ENCODE peak calls at places on chromosomes 7 and 10, in eight cellular contexts. One of them, this sample, is unnamed.

GRCh38 chr7:19677201-19677600 is 31.6 kb downstream of the POLR1F start:
- DNase-seq in colonic mucosa: no peak
- DNase-seq in GM12865: no peak
- DNase-seq in ELF-1: no peak
- DNase-seq in SJSA1: no peak
- DNase-seq in activated naive CD8-positive, alpha-beta T cell treated with anti-CD3 and anti-CD28 coated beads, Interleukin-2, amount 50 U/mL, for 24 hours: no peak
- DNase-seq in GM03348: peak
- DNase-seq in germinal center: no peak
- DNase-seq in this sample: no peak

GRCh38 chr10:113735913-113736312 is 15.6 kb upstream of the PLEKHS1 start:
- DNase-seq in colonic mucosa: no peak
- DNase-seq in GM12865: peak
- DNase-seq in ELF-1: peak
- DNase-seq in SJSA1: peak
- DNase-seq in activated naive CD8-positive, alpha-beta T cell treated with anti-CD3 and anti-CD28 coated beads, Interleukin-2, amount 50 U/mL, for 24 hours: no peak
- DNase-seq in GM03348: no peak
- DNase-seq in germinal center: no peak
- DNase-seq in this sample: no peak

GRCh38 chr10:60937784-60938654 is 6.0 kb downstream of the RHOBTB1 start:
- DNase-seq in colonic mucosa: no peak
- DNase-seq in GM12865: no peak
- DNase-seq in ELF-1: no peak
- DNase-seq in SJSA1: no peak
- DNase-seq in activated naive CD8-positive, alpha-beta T cell treated with anti-CD3 and anti-CD28 coated beads, Interleukin-2, amount 50 U/mL, for 24 hours: no peak
- DNase-seq in GM03348: peak
- DNase-seq in germinal center: no peak
- DNase-seq in this sample: no peak

GRCh38 chr7:110050831-110051230 is 1040.1 kb upstream of the LRRN3 start:
- DNase-seq in colonic mucosa: no peak
- DNase-seq in GM12865: no peak
- DNase-seq in ELF-1: no peak
- DNase-seq in SJSA1: no peak
- DNase-seq in activated naive CD8-positive, alpha-beta T cell treated with anti-CD3 and anti-CD28 coated beads, Interleukin-2, amount 50 U/mL, for 24 hours: no peak
- DNase-seq in GM03348: no peak
- DNase-seq in germinal center: no peak
- DNase-seq in this sample: no peak

GRCh38 chr7:138223402-138223872 is 147.2 kb downstream of the AKR1D1 start:
- DNase-seq in colonic mucosa: no peak
- DNase-seq in GM12865: no peak
- DNase-seq in ELF-1: no peak
- DNase-seq in SJSA1: no peak
- DNase-seq in activated naive CD8-positive, alpha-beta T cell treated with anti-CD3 and anti-CD28 coated beads, Interleukin-2, amount 50 U/mL, for 24 hours: no peak
- DNase-seq in GM03348: no peak
- DNase-seq in germinal center: no peak
- DNase-seq in this sample: no peak

GRCh38 chr7:77820967-77821366 is 22.4 kb downstream of the PHTF2 start:
- DNase-seq in colonic mucosa: no peak
- DNase-seq in GM12865: no peak
- DNase-seq in ELF-1: no peak
- DNase-seq in SJSA1: no peak
- DNase-seq in activated naive CD8-positive, alpha-beta T cell treated with anti-CD3 and anti-CD28 coated beads, Interleukin-2, amount 50 U/mL, for 24 hours: no peak
- DNase-seq in GM03348: no peak
- DNase-seq in germinal center: no peak
- DNase-seq in this sample: no peak

GRCh38 chr7:114181280-114181679 is 233.3 kb upstream of the FOXP2 start:
- DNase-seq in colonic mucosa: no peak
- DNase-seq in GM12865: no peak
- DNase-seq in ELF-1: no peak
- DNase-seq in SJSA1: no peak
- DNase-seq in activated naive CD8-positive, alpha-beta T cell treated with anti-CD3 and anti-CD28 coated beads, Interleukin-2, amount 50 U/mL, for 24 hours: no peak
- DNase-seq in GM03348: no peak
- DNase-seq in germinal center: no peak
- DNase-seq in this sample: no peak

GRCh38 chr7:41809487-41810257 is 106.8 kb upstream of the INHBA start:
- DNase-seq in colonic mucosa: no peak
- DNase-seq in GM12865: no peak
- DNase-seq in ELF-1: no peak
- DNase-seq in SJSA1: no peak
- DNase-seq in activated naive CD8-positive, alpha-beta T cell treated with anti-CD3 and anti-CD28 coated beads, Interleukin-2, amount 50 U/mL, for 24 hours: no peak
- DNase-seq in GM03348: peak
- DNase-seq in germinal center: no peak
- DNase-seq in this sample: no peak

GRCh38 chr10:4062072-4062471 is 277.1 kb upstream of the KLF6 start:
- DNase-seq in colonic mucosa: no peak
- DNase-seq in GM12865: no peak
- DNase-seq in ELF-1: no peak
- DNase-seq in SJSA1: no peak
- DNase-seq in activated naive CD8-positive, alpha-beta T cell treated with anti-CD3 and anti-CD28 coated beads, Interleukin-2, amount 50 U/mL, for 24 hours: no peak
- DNase-seq in GM03348: peak
- DNase-seq in germinal center: no peak
- DNase-seq in this sample: no peak

GRCh38 chr7:24987331-24987842 is 7.4 kb upstream of the OSBPL3 start:
- DNase-seq in colonic mucosa: no peak
- DNase-seq in GM12865: no peak
- DNase-seq in ELF-1: no peak
- DNase-seq in SJSA1: no peak
- DNase-seq in activated naive CD8-positive, alpha-beta T cell treated with anti-CD3 and anti-CD28 coated beads, Interleukin-2, amount 50 U/mL, for 24 hours: no peak
- DNase-seq in GM03348: no peak
- DNase-seq in germinal center: no peak
- DNase-seq in this sample: no peak